ENCODE peak calls at places on chromosomes 16 and 17, in four cellular contexts. E is H9, R is trophoblast cell, N is mesendoderm. F is an unnamed sample.

GRCh38 chr17:47821424-47822379 is at the start of gene OSBPL7:
- DNase-seq in E (peak; percentile 92), R (peak; percentile 32), N (peak; percentile 85), F (peak; percentile 88)

GRCh38 chr17:30249460-30249859 is 14.0 kb upstream of the SLC6A4 start:
- DNase-seq in E (no peak), R (no peak), N (peak; percentile 40), F (no peak)

GRCh38 chr17:57296231-57296630 is 39.9 kb downstream of the MSI2 start:
- DNase-seq in E (no peak), R (peak; percentile 80), N (peak; percentile 93), F (peak; percentile 45)

GRCh38 chr16:58462089-58462488 is 37.9 kb upstream of the NDRG4 start:
- DNase-seq in E (no peak), R (no peak), N (no peak), F (no peak)

GRCh38 chr17:9937164-9937835 is 32.2 kb upstream of the RCVRN start:
- DNase-seq in E (no peak), R (no peak), N (no peak), F (no peak)

GRCh38 chr17:57988301-57989010 is 402 bp upstream of the VEZF1 start:
- DNase-seq in E (peak; percentile 82), R (peak; percentile 63), N (peak; percentile 77), F (peak; percentile 80)

GRCh38 chr16:55470533-55471371 is 8.2 kb upstream of the MMP2 start:
- DNase-seq in E (peak; percentile 52), R (peak; percentile 40), N (peak; percentile 83), F (peak; percentile 32)

GRCh38 chr17:1275962-1276736 is 3.3 kb upstream of the TRARG1 start:
- DNase-seq in E (peak; percentile 85), R (peak; percentile 58), N (peak; percentile 66), F (peak; percentile 60)

GRCh38 chr16:9225527-9226316 is 134.3 kb downstream of the HAPSTR1 start:
- DNase-seq in E (peak; percentile 72), R (peak; percentile 3), N (peak; percentile 59), F (no peak)

GRCh38 chr17:73436966-73437365 is 125.2 kb upstream of the CDC42EP4 start:
- DNase-seq in E (no peak), R (no peak), N (no peak), F (peak; percentile 45)

GRCh38 chr17:7445011-7445927 is at the start of gene CHRNB1:
- DNase-seq in E (peak; percentile 99), R (peak; percentile 85), N (peak; percentile 88), F (peak; percentile 57)

GRCh38 chr16:1044515-1045362 is 27.8 kb upstream of the SSTR5 start:
- DNase-seq in E (no peak), R (peak; percentile 13), N (no peak), F (no peak)

GRCh38 chr17:68033636-68034451 is 1.7 kb upstream of the KPNA2 start:
- DNase-seq in E (peak; percentile 97), R (no peak), N (peak; percentile 99), F (peak; percentile 68)

GRCh38 chr16:84565669-84566495 is 52.0 kb downstream of the COTL1 start:
- DNase-seq in E (no peak), R (peak; percentile 97), N (no peak), F (no peak)

GRCh38 chr16:84568066-84568465 is 49.8 kb downstream of the COTL1 start:
- DNase-seq in E (no peak), R (peak; percentile 98), N (no peak), F (no peak)

GRCh38 chr16:84569382-84569987 is 48.4 kb downstream of the COTL1 start:
- DNase-seq in E (no peak), R (peak; percentile 42), N (no peak), F (no peak)

GRCh38 chr16:84566580-84567244 is 51.2 kb downstream of the COTL1 start:
- DNase-seq in E (no peak), R (peak; percentile 30), N (no peak), F (no peak)

DNA sequence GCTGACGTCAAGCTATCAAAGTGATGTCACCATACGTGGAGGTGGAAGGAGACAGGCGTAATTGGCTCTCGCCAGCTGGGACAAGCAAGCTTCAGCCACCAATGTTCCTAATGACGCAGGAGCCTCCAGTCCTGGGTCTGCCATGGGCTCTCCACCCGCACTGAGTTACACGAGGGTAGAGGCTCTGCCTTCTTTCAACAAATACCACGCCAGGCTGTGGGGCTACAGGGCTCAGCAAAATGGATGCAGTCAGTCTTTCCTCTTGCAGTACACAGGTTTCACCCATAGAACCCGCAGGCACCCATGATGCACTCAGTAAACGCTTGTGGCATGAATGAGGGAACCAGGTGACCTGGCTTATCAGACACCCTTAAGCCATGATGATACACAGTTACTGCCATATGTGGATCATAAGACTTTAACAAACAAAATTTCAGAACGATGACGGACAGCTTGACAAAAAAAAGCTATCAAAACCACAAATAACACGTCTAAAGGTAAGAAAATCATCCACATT is 50.4 kb downstream of the COTL1 start:
- DNase-seq in E (no peak), R (peak; percentile 98), N (no peak), F (no peak)
- H3K18ac ChIP-seq in E (peak overlapping the region; percentile 33), R (peak overlapping the region; percentile 12), N (no peak overlapping the region), F (no peak overlapping the region)

DNA sequence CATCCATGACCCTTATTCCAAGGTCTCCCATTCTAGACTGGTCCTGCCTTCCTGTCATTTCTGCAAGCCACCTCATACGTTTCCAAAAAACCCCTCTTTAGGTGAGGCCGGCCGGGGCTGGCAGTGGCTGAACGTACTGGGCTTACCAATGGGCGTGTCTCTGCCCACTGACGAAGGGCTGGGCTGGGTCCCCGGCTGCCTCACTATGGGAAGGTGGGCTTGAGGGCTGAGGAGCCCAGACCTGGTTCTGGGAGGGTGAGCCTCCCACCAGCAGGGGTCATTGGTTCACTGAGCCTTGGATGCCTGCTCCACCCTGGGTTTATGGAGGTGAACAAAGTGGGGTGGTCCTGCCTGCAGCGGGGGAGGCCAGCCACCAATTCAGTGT is 19.9 kb downstream of the KDM8 start:
- DNase-seq in E (no peak), R (no peak), N (no peak), F (no peak)
- H3K4ac ChIP-seq in E (no peak overlapping the region), R (no peak overlapping the region), N (no peak overlapping the region), F (peak overlapping the region; percentile 15)

DNA sequence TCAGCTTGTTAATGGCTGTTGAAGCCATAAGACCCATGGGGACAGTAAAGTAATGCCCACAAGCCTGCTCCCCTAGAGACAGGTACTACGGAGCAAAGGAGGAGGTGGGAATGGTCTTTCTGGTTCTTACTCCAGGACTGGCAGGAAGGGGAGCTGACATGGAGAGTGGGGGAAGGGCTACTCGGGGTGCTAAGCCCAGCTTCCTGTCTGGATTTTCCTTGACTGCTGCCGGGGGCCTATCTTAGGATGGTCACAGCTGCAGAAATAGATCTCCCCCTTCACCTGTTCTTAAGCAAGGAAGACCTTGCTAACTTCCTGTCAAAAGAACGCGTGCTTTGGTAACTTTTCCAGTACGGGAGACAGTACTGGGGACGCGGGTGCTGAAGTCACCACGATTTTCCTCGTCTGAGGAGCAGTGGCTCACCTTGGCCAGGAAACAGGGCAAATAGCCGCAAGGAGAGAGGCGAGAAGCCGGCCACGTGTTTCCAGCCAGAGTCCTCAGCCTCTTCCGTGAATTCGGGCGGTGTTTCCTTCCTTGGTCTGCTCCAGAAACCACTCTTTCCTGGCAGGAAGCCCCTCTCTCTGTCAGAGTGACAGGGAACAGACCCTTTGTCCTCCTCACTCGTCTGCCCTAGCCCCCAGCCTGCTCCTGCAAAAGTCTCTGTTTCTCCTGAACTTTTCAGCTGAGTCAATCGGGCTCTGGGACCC is 656 bp upstream of the PRR29 start:
- DNase-seq in E (peak; percentile 54), R (no peak), N (peak; percentile 54), F (no peak)
- H3K18ac ChIP-seq in E (no peak overlapping the region), R (no peak overlapping the region), N (no peak overlapping the region), F (no peak overlapping the region)

GRCh38 chr17:63545302-63545928 is 4.9 kb upstream of the DCAF7 start:
- DNase-seq in E (no peak), R (no peak), N (no peak), F (no peak)

GRCh38 chr17:63544467-63545301 is 5.6 kb upstream of the DCAF7 start:
- DNase-seq in E (peak; percentile 44), R (no peak), N (no peak), F (no peak)

GRCh38 chr17:63543822-63544420 is 6.4 kb upstream of the DCAF7 start:
- DNase-seq in E (peak; percentile 44), R (no peak), N (no peak), F (no peak)

GRCh38 chr17:63542218-63542545 is 8.1 kb upstream of the DCAF7 start:
- DNase-seq in E (no peak), R (no peak), N (no peak), F (no peak)

GRCh38 chr17:63542942-63543821 is 7.1 kb upstream of the DCAF7 start:
- DNase-seq in E (no peak), R (no peak), N (no peak), F (no peak)
- H3K4ac ChIP-seq in E (no peak overlapping the region), R (no peak overlapping the region), N (no peak overlapping the region), F (no peak overlapping the region)

GRCh38 chr17:50540485-50541401 is 6.2 kb upstream of the SPATA20 start:
- DNase-seq in E (no peak), R (no peak), N (no peak), F (no peak)

GRCh38 chr17:50541402-50541915 is 5.5 kb upstream of the SPATA20 start:
- DNase-seq in E (no peak), R (no peak), N (no peak), F (no peak)

GRCh38 chr17:50539762-50540440 is 7.1 kb upstream of the SPATA20 start:
- DNase-seq in E (peak; percentile 89), R (peak; percentile 71), N (no peak), F (no peak)

GRCh38 chr17:50542795-50543774 is 3.9 kb upstream of the SPATA20 start:
- DNase-seq in E (no peak), R (no peak), N (no peak), F (no peak)

GRCh38 chr17:50541916-50542688 is 4.9 kb upstream of the SPATA20 start:
- DNase-seq in E (peak; percentile 92), R (peak; percentile 89), N (peak; percentile 86), F (peak; percentile 79)
- H3K18ac ChIP-seq in E (peak overlapping the region; percentile 77), R (peak overlapping the region; percentile 70), N (peak overlapping the region; percentile 25), F (peak overlapping the region; percentile 80)

GRCh38 chr16:75027520-75028300 is 28.9 kb downstream of the ZNRF1 start:
- DNase-seq in E (no peak), R (peak; percentile 37), N (no peak), F (no peak)

GRCh38 chr16:75029854-75030253 is 31.0 kb downstream of the ZNRF1 start:
- DNase-seq in E (no peak), R (peak; percentile 83), N (no peak), F (peak; percentile 35)

GRCh38 chr16:75025766-75026165 is 26.9 kb downstream of the ZNRF1 start:
- DNase-seq in E (no peak), R (no peak), N (no peak), F (peak; percentile 47)

GRCh38 chr16:75026892-75027391 is 28.1 kb downstream of the ZNRF1 start:
- DNase-seq in E (no peak), R (peak; percentile 74), N (no peak), F (no peak)

GRCh38 chr16:75028544-75028943 is 29.7 kb downstream of the ZNRF1 start:
- DNase-seq in E (no peak), R (no peak), N (no peak), F (no peak)
- H3K4ac ChIP-seq in E (no peak overlapping the region), R (no peak overlapping the region), N (no peak overlapping the region), F (no peak overlapping the region)

F was measured in mesenchymal stem cell.